ENCODE peak calls at places on chromosomes 2 and 18, in six cellular contexts. A is left ventricle myocardium inferior, D is pancreas, K is fibroblast of lung, N is uterus, R is endodermal cell. X is an unnamed sample.

GRCh38 chr2:112621792-112622527 is 23.8 kb upstream of the SLC20A1 start:
- DNase-seq in D (no peak), A (no peak), R (peak; percentile 67), K (peak; percentile 95), N (no peak), X (no peak)

GRCh38 chr2:222304737-222305509 is 6.1 kb upstream of the PAX3 start:
- DNase-seq in R (peak; percentile 61), D (no peak), N (no peak), K (no peak), A (no peak), X (no peak)

GRCh38 chr2:174931724-174932123 is 73.5 kb downstream of the CHN1 start:
- DNase-seq in D (no peak), N (no peak), R (no peak), K (peak; percentile 90), A (no peak), X (no peak)

GRCh38 chr18:13539050-13539449 is 187.3 kb downstream of the FAM210A start:
- DNase-seq in R (peak; percentile 17), D (no peak), K (no peak), A (no peak), N (peak; percentile 62), X (no peak)

GRCh38 chr2:201575971-201576370 is 67.3 kb downstream of the TMEM237 start:
- DNase-seq in K (no peak), D (no peak), A (no peak), R (no peak), N (no peak), X (no peak)

GRCh38 chr2:214079032-214079431 is 331.8 kb upstream of the VWC2L start:
- DNase-seq in D (no peak), A (no peak), K (no peak), R (no peak), N (no peak), X (no peak)

GRCh38 chr2:31060397-31060796 is 77.8 kb downstream of the GALNT14 start:
- DNase-seq in N (no peak), R (no peak), A (no peak), K (no peak), D (no peak), X (no peak)

GRCh38 chr2:162063281-162063680 is 10.7 kb downstream of the DPP4 start:
- DNase-seq in N (no peak), A (no peak), D (no peak), R (no peak), K (no peak), X (no peak)

GRCh38 chr2:191178066-191178701 is 27.4 kb upstream of the STAT4 start:
- DNase-seq in N (no peak), D (no peak), A (no peak), R (no peak), K (no peak), X (no peak)

GRCh38 chr18:26703170-26703933 is 155.0 kb upstream of the KCTD1 start:
- DNase-seq in K (no peak), N (no peak), D (no peak), A (no peak), R (peak; percentile 75), X (no peak)

GRCh38 chr2:11103984-11104793 is 51.1 kb upstream of the SLC66A3 start:
- DNase-seq in D (no peak), K (no peak), A (no peak), R (peak; percentile 34), N (no peak), X (no peak)

GRCh38 chr2:1572638-1573037 is 159.4 kb downstream of the TPO start:
- DNase-seq in K (peak; percentile 77), D (no peak), A (peak; percentile 78), R (peak; percentile 31), N (no peak), X (no peak)

GRCh38 chr2:205655775-205656425 is 26.4 kb upstream of the NRP2 start:
- DNase-seq in K (no peak), N (no peak), A (no peak), D (no peak), R (no peak), X (no peak)

GRCh38 chr18:48787523-48788151 is 163.1 kb downstream of the SMAD7 start:
- DNase-seq in A (peak; percentile 9), K (peak; percentile 44), R (peak; percentile 41), D (no peak), N (peak; percentile 11), X (peak; percentile 25)

GRCh38 chr2:28544915-28545589 is 49.2 kb downstream of the PLB1 start:
- DNase-seq in R (no peak), N (no peak), A (no peak), D (no peak), K (peak; percentile 12), X (no peak)

GRCh38 chr2:240796543-240797499 is 23.2 kb downstream of the KIF1A start:
- DNase-seq in N (no peak), K (no peak), R (no peak), D (no peak), A (no peak), X (peak; percentile 21)

GRCh38 chr2:119333360-119333759 is 33.3 kb downstream of the C2orf76 start:
- DNase-seq in A (no peak), N (no peak), R (no peak), D (no peak), K (no peak), X (no peak)

GRCh38 chr2:95266781-95267430 is 7.3 kb upstream of the PROM2 start:
- DNase-seq in N (no peak), D (no peak), K (no peak), A (no peak), R (no peak), X (peak; percentile 24)

GRCh38 chr18:10482985-10483949 is 28.8 kb downstream of the APCDD1 start:
- DNase-seq in K (no peak), A (peak; percentile 45), R (no peak), D (no peak), N (no peak), X (no peak)

GRCh38 chr2:238727585-238728321 is 120.1 kb upstream of the TWIST2 start:
- DNase-seq in N (peak; percentile 62), R (no peak), A (peak; percentile 28), D (no peak), K (peak; percentile 63), X (no peak)

GRCh38 chr2:37672104-37672869 is 845 bp upstream of the CDC42EP3 start:
- DNase-seq in R (peak; percentile 98), K (peak; percentile 94), N (peak; percentile 81), D (peak; percentile 78), A (peak; percentile 75), X (peak; percentile 83)

GRCh38 chr2:43051316-43051715 is 175.1 kb downstream of the ZFP36L2 start:
- DNase-seq in N (peak; percentile 13), A (no peak), D (no peak), K (peak; percentile 80), R (no peak), X (no peak)
- H3K4me3 ChIP-seq in N (no peak overlapping the region), A (no peak overlapping the region), D (no peak overlapping the region), K (no peak overlapping the region), R (no peak overlapping the region), X (no peak overlapping the region)

GRCh38 chr18:34548973-34549294 is 161.2 kb upstream of the DTNA start:
- DNase-seq in A (no peak), R (peak; percentile 40), D (no peak), N (no peak), K (no peak), X (no peak)

GRCh38 chr18:34549367-34549766 is 160.7 kb upstream of the DTNA start:
- DNase-seq in N (no peak), K (no peak), A (no peak), D (no peak), R (no peak), X (no peak)

GRCh38 chr18:34550902-34551301 is 159.2 kb upstream of the DTNA start:
- DNase-seq in K (no peak), A (no peak), R (no peak), D (no peak), N (no peak), X (no peak)

GRCh38 chr18:34550156-34550555 is 159.9 kb upstream of the DTNA start:
- DNase-seq in K (no peak), N (no peak), R (no peak), D (no peak), A (no peak), X (no peak)

GRCh38 chr18:34551824-34552223 is 158.3 kb upstream of the DTNA start:
- DNase-seq in A (no peak), R (no peak), K (no peak), N (no peak), D (no peak), X (no peak)
- H3K27ac ChIP-seq in A (no peak overlapping the region), R (no peak overlapping the region), K (no peak overlapping the region), N (no peak overlapping the region), D (no peak overlapping the region), X (no peak overlapping the region)

GRCh38 chr2:209423562-209424541 is at the start of gene MAP2:
- DNase-seq in R (peak; percentile 94), N (peak; percentile 83), K (peak; percentile 75), A (peak; percentile 80), D (peak; percentile 85), X (peak; percentile 89)
- TF ChIP-seq CTCF in R (peak; percentile 96), N (peak; percentile 36), K (peak; percentile 62), A (peak; percentile 97), D (peak; percentile 91), X (peak; percentile 80)

DNA sequence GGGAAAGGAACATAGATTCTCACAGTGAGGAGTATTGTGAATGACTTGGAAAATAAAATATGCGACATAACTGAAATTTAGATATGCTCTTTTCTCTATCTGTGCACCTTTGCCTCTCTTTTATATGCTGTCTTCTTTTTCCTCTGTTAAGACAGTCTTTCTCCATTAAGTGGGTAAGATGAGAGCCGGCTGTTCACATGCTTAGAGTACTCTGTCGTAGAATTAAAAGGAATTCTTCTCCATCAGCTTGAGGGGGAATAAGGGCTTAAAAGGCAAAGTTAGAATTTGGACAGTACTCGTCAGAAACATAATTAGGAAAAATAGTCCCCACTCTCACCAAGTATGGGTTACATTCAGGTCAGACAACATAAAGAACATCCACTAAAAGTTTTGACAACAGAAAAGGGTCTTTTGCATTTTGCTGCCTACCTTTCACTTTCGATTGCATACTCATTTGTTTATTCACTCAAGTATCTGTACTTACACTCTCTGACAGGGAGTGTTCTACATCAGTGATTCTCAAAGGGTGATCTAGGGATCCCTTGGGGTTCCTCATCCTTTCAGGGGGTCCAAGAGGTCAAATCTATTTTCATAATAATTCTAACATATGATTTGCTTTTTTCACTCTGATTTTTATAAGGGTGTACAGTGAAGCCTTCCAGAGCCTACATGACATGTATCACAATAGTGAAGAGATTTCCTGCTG is 48.0 kb downstream of the ARHGAP15 start:
- DNase-seq in K (no peak), R (no peak), D (no peak), N (no peak), A (no peak), X (no peak)
- H3K4me3 ChIP-seq in K (peak overlapping the region; percentile 26), R (no peak overlapping the region), D (no peak overlapping the region), N (no peak overlapping the region), A (peak overlapping the region; percentile 38), X (peak overlapping the region; percentile 25)

DNA sequence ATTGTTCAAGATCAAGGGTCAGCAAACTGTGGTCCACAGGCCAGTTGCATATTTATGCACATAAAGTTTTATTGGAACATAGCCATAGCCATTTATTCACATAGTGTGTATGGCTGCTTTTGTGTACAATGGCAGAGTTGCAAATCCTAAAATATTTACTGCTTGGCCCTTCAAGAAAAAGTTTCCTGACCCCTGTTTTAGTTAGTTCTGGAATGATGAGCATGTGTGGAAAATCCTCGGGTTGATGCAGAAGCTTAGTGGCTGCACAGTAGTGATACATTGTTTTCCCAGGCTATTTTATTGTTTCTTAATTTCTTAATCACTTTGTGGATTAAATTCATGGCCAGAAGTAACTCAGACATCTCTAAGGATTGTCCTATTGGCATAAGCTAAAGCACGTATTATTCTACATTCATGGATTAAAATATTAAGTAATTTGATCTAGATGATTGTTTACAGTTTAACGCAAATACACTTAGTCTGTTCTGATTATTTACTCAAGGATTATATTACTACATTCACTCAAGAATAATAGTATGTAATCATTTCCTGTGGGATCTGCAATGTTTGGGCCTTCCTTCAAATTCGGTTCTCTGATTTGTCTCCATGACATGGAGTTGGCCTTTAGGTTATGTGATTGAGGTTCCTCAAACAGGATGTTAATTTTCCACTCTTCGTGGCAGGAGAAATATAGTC is 165.5 kb downstream of the TMEM247 start:
- DNase-seq in D (no peak), A (no peak), R (no peak), K (no peak), N (no peak), X (no peak)
- H3K27ac ChIP-seq in D (no peak overlapping the region), A (peak overlapping the region; percentile 9), R (no peak overlapping the region), K (peak overlapping the region; percentile 63), N (peak overlapping the region; percentile 43), X (peak overlapping the region; percentile 46)